ENCODE peak calls at places on chromosomes 5 and 9, in six cellular contexts. Q, G, F, O, P and H are unnamed samples. For H3K4me1, the result is how much of the 10 kb centered on the place peaks cover.

GRCh38 chr5:124742983-124743533 is 3.4 kb downstream of the ZNF608 start:
- DNase-seq in P (no peak), F (peak), O (no peak), G (no peak), Q (no peak), H (no peak)

GRCh38 chr9:113957778-113958430 is 81.8 kb downstream of the ZNF618 start:
- DNase-seq in G (no peak), Q (no peak), F (no peak), P (no peak), O (no peak), H (no peak)

GRCh38 chr9:36141288-36141687 is 4.8 kb downstream of the GLIPR2 start:
- DNase-seq in Q (no peak), P (peak), F (no peak), G (no peak), O (no peak), H (peak)

GRCh38 chr9:29866556-29866955 is 2293.3 kb upstream of the C9orf72 start:
- DNase-seq in P (no peak), G (no peak), Q (no peak), F (no peak), O (no peak), H (no peak)

GRCh38 chr5:80935811-80936385 is 24.3 kb upstream of the RASGRF2 start:
- DNase-seq in Q (no peak), F (no peak), P (peak), G (no peak), O (no peak), H (no peak)

GRCh38 chr9:97711223-97711626 is 14.1 kb upstream of the XPA start:
- DNase-seq in O (no peak), G (no peak), F (no peak), P (peak), Q (no peak), H (no peak)

GRCh38 chr9:36637491-36638270 is 65.0 kb downstream of the MELK start:
- DNase-seq in P (no peak), G (no peak), Q (no peak), O (no peak), F (no peak), H (peak)

GRCh38 chr5:156201793-156202388 is 125.1 kb upstream of the SGCD start:
- DNase-seq in O (no peak), P (no peak), Q (no peak), F (no peak), G (no peak), H (no peak)

GRCh38 chr9:98860871-98861293 is 53.4 kb downstream of the GALNT12 start:
- DNase-seq in Q (no peak), F (no peak), P (no peak), G (no peak), O (no peak), H (no peak)

GRCh38 chr5:475704-476101 is 32.7 kb downstream of the EXOC3 start:
- DNase-seq in G (no peak), Q (no peak), P (no peak), O (peak), F (no peak), H (no peak)

GRCh38 chr5:101278011-101278687 is 375.1 kb upstream of the ST8SIA4 start:
- DNase-seq in F (no peak), O (no peak), G (no peak), Q (no peak), P (no peak), H (no peak)

GRCh38 chr5:115069087-115069968 is 100.4 kb downstream of the TRIM36 start:
- DNase-seq in P (peak), F (no peak), Q (no peak), O (no peak), G (no peak), H (peak)

GRCh38 chr9:134214395-134214765 is 50.0 kb upstream of the RNU6ATAC start:
- DNase-seq in Q (no peak), F (no peak), P (no peak), G (no peak), O (peak), H (no peak)

GRCh38 chr5:174337276-174338203 is 292.0 kb downstream of the NSG2 start:
- DNase-seq in P (no peak), G (no peak), O (no peak), Q (no peak), F (no peak), H (peak)

GRCh38 chr5:116410345-116410890 is 164.2 kb downstream of the SEMA6A start:
- DNase-seq in G (no peak), F (no peak), P (no peak), O (no peak), Q (no peak), H (no peak)

GRCh38 chr5:164007062-164007461 is 501.6 kb downstream of the MAT2B start:
- DNase-seq in G (no peak), Q (no peak), O (no peak), F (no peak), P (no peak), H (no peak)

GRCh38 chr9:128685636-128686489 is 3.2 kb upstream of the SET start:
- DNase-seq in O (peak), P (no peak), F (peak), G (peak), Q (no peak), H (no peak)

GRCh38 chr5:164336906-164337305 is 831.5 kb downstream of the MAT2B start:
- DNase-seq in O (no peak), Q (no peak), F (no peak), P (no peak), G (no peak), H (no peak)

GRCh38 chr5:95913663-95914062 is 48.0 kb downstream of the ELL2 start:
- DNase-seq in F (no peak), O (no peak), G (no peak), P (no peak), Q (no peak), H (no peak)
- H3K4me1 ChIP-seq in F (under half), O (under half), G (under half), P (under half), Q (under half), H (under half)

GRCh38 chr5:143435207-143435657 is 31.7 kb upstream of the NR3C1 start:
- DNase-seq in G (peak), P (no peak), F (peak), O (no peak), Q (no peak), H (no peak)
- H3K4me1 ChIP-seq in G (half or more), P (under half), F (under half), O (under half), Q (under half), H (under half)

GRCh38 chr9:120875954-120876841 is 790 bp downstream of the PHF19 start:
- DNase-seq in Q (peak), O (peak), F (peak), G (peak), P (peak), H (peak)

GRCh38 chr9:120875643-120875953 is 1.4 kb downstream of the PHF19 start:
- DNase-seq in O (no peak), G (no peak), F (no peak), P (no peak), Q (no peak), H (no peak)

GRCh38 chr9:120874226-120874839 is 2.7 kb downstream of the PHF19 start:
- DNase-seq in Q (no peak), F (no peak), O (no peak), P (no peak), G (no peak), H (no peak)

GRCh38 chr9:120873512-120873911 is 3.5 kb downstream of the PHF19 start:
- DNase-seq in F (peak), Q (no peak), O (no peak), G (no peak), P (peak), H (no peak)

GRCh38 chr9:120874861-120875565 is 2.0 kb downstream of the PHF19 start:
- DNase-seq in Q (no peak), F (no peak), P (no peak), O (no peak), G (peak), H (no peak)
- H3K4me1 ChIP-seq in Q (half or more), F (under half), P (under half), O (under half), G (half or more), H (under half)

GRCh38 chr9:83065233-83065632 is 2.3 kb upstream of the RASEF start:
- DNase-seq in P (no peak), F (no peak), Q (no peak), O (no peak), G (no peak), H (no peak)
- H3K4me1 ChIP-seq in P (under half), F (under half), Q (under half), O (under half), G (under half), H (under half)

DNA sequence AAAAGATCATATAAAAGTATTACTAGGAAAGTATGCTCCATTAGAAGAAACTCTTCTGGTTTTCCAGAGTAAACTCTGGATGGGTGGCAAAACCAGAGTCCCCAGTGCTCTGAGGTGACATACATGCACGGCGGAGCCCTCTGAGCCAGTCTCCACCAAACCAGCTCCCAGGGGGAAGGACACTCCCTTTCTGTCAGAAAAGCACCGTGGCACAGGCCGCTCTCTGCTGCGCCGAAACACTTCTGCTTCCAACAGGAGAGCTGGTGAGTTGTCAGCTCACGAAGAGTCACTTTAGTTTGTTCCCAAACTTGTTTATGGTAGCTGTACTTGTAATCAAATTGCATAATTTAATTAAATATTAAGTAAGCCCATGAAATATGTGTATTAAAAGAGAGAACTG is 184.6 kb downstream of the CDK5RAP2 start:
- DNase-seq in P (no peak), G (no peak), Q (no peak), F (no peak), O (no peak), H (no peak)
- H3K4me1 ChIP-seq in P (under half), G (under half), Q (under half), F (under half), O (under half), H (under half)